ENCODE peak calls at places on chromosome 15, in ten cellular contexts. Y is HCT116, Q is neuronal stem cell, X is mesendoderm, J is H1, B is HepG2, Z is mammary epithelial cell, D is GM23248, U is neural progenitor cell, V is IMR-90. P is an unnamed sample.

GRCh38 chr15:61049934-61050333 is 179.2 kb downstream of the RORA start:
- DNase-seq in X (no peak), U (no peak), V (peak; percentile 91), J (no peak), Z (no peak), B (peak; percentile 24), Q (no peak), Y (no peak), D (no peak), P (peak; percentile 69)

GRCh38 chr15:94206463-94207167 is 24.7 kb upstream of the MCTP2 start:
- DNase-seq in Z (peak; percentile 94), Y (no peak), V (peak; percentile 89), J (no peak), Q (no peak), B (no peak), D (peak; percentile 38), U (no peak), X (no peak), P (peak; percentile 14)

GRCh38 chr15:31214864-31215489 is 111.7 kb upstream of the KLF13 start:
- DNase-seq in V (no peak), J (no peak), Y (no peak), Z (peak; percentile 65), Q (no peak), D (peak; percentile 85), U (no peak), X (no peak), B (no peak), P (peak; percentile 80)

GRCh38 chr15:28093761-28094535 is 5.2 kb downstream of the OCA2 start:
- DNase-seq in V (no peak), Y (no peak), D (no peak), B (no peak), J (no peak), Z (no peak), X (peak; percentile 37), U (no peak), Q (no peak), P (no peak)

GRCh38 chr15:39594056-39594763 is 13.3 kb downstream of the THBS1 start:
- DNase-seq in J (no peak), B (no peak), Z (peak; percentile 24), X (no peak), U (no peak), D (peak; percentile 41), V (peak; percentile 34), Q (no peak), Y (no peak), P (peak; percentile 16)

GRCh38 chr15:48703544-48703943 is 58.0 kb upstream of the FBN1 start:
- DNase-seq in Z (no peak), J (no peak), D (peak; percentile 75), U (no peak), Y (no peak), Q (no peak), B (no peak), V (peak; percentile 65), X (no peak), P (peak; percentile 66)

GRCh38 chr15:68298882-68299381 is 21.4 kb downstream of the FEM1B start:
- DNase-seq in D (peak; percentile 74), Z (no peak), B (no peak), Q (no peak), J (no peak), Y (no peak), X (no peak), U (no peak), V (no peak), P (peak; percentile 44)

GRCh38 chr15:74618841-74619596 is 3.4 kb downstream of the CLK3 start:
- DNase-seq in Z (peak; percentile 5), V (no peak), Y (no peak), U (no peak), B (peak; percentile 59), X (no peak), Q (no peak), D (no peak), J (no peak), P (no peak)

GRCh38 chr15:100041380-100041779 is 300.4 kb downstream of the ADAMTS17 start:
- DNase-seq in B (no peak), U (no peak), Z (no peak), Q (no peak), J (no peak), X (no peak), D (no peak), V (no peak), Y (no peak), P (no peak)

GRCh38 chr15:70892002-70892911 is at the start of the genes LRRC49 and THAP10:
- DNase-seq in V (peak; percentile 98), Z (peak; percentile 97), X (peak; percentile 95), D (peak; percentile 96), J (peak; percentile 88), Y (peak; percentile 88), B (peak; percentile 91), Q (peak; percentile 92), U (peak; percentile 94), P (peak; percentile 94)

GRCh38 chr15:28989896-28990295 is 104.1 kb downstream of the APBA2 start:
- DNase-seq in U (no peak), Q (no peak), Z (no peak), X (no peak), J (no peak), B (no peak), D (no peak), Y (no peak), V (no peak), P (no peak)

DNA sequence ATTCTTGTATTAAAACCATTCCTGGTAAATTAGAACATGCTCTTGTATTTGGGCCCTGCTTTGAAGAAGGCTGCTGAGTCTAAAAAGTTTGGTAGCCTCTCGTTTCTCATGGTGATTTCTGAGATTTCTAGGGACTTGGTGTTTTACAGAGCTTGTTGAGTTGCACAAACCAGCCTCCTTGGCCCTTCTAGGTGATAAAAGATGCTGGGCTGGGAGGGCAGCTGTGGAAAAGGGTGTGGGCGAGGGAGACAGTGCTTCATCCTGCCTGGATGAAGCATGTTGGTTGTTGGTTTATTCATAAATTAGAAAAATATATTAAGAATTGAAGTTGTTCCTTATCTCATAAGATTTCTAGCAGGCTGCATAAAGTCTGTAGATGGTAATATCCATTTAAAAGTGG is 151.7 kb downstream of the IGF1R start:
- DNase-seq in V (no peak), Y (no peak), Z (no peak), D (peak; percentile 30), B (no peak), X (peak; percentile 41), Q (no peak), J (no peak), U (no peak), P (peak; percentile 35)
- H3K4me1 ChIP-seq in V (peaks cover 26% of the 10 kb centered on the region), Y (peaks cover 55% of the 10 kb centered on the region), Z (peaks cover 42% of the 10 kb centered on the region), D (peaks cover 27% of the 10 kb centered on the region), B (peaks cover 54% of the 10 kb centered on the region), X (peaks cover 31% of the 10 kb centered on the region), Q (peaks cover 38% of the 10 kb centered on the region), J (peaks cover 43% of the 10 kb centered on the region), U (peaks cover 39% of the 10 kb centered on the region), P (peaks cover 25% of the 10 kb centered on the region)

DNA sequence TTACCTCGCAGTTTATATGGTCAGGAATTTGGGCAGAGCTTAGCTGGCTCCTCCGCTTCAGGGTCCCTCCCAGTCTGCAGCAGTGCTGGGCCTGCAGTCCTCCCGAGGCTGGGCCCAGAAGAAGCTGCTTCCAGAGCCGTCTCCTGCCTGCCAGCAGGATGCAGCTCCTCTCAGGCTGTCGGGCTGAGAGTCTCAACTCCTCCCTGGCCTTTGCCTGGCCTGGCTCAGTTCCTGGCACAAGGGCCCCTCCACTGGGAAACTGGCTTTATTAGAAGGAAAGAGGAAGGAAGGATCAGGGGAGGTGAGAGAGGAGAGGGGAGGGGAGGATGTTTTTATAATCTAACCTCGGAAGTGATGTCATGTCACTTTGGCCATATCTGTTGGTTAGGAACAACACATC is 72.8 kb downstream of the GABRG3 start:
- DNase-seq in Y (no peak), X (no peak), V (no peak), D (no peak), J (no peak), U (no peak), Q (no peak), Z (no peak), B (no peak), P (no peak)
- H3K9ac ChIP-seq in Y (no peak overlapping the region), X (no peak overlapping the region), V (no peak overlapping the region), D (no peak overlapping the region), J (no peak overlapping the region), U (no peak overlapping the region), Q (no peak overlapping the region), Z (no peak overlapping the region), B (no peak overlapping the region), P (no peak overlapping the region)

GRCh38 chr15:92884813-92885461 is 15.2 kb upstream of the CHD2 start:
- DNase-seq in X (no peak), D (peak; percentile 59), Y (no peak), U (no peak), B (no peak), V (peak; percentile 28), Z (peak; percentile 43), J (no peak), Q (no peak), P (no peak)

GRCh38 chr15:92887869-92888268 is 12.3 kb upstream of the CHD2 start:
- DNase-seq in J (no peak), D (no peak), U (no peak), Q (no peak), X (no peak), B (no peak), V (no peak), Y (no peak), Z (no peak), P (no peak)

GRCh38 chr15:92886229-92886628 is 13.9 kb upstream of the CHD2 start:
- DNase-seq in Y (no peak), X (no peak), B (no peak), D (peak; percentile 21), J (no peak), U (no peak), Q (no peak), V (no peak), Z (peak; percentile 33), P (no peak)

GRCh38 chr15:92884459-92884812 is 15.7 kb upstream of the CHD2 start:
- DNase-seq in J (no peak), X (no peak), D (peak; percentile 25), B (no peak), Q (no peak), V (no peak), Z (no peak), U (no peak), Y (no peak), P (no peak)

GRCh38 chr15:92886815-92887214 is 13.3 kb upstream of the CHD2 start:
- DNase-seq in V (no peak), Y (no peak), X (no peak), J (no peak), B (no peak), Z (no peak), Q (no peak), D (no peak), U (no peak), P (no peak)
- H3K4me3 ChIP-seq in V (no peak overlapping the region), Y (no peak overlapping the region), X (no peak overlapping the region), J (no peak overlapping the region), B (peak overlapping the region; percentile 99), Z (peak overlapping the region; percentile 95), Q (no peak overlapping the region), D (peak overlapping the region; percentile 87), U (peak overlapping the region; percentile 94), P (peak overlapping the region; percentile 95)

DNA sequence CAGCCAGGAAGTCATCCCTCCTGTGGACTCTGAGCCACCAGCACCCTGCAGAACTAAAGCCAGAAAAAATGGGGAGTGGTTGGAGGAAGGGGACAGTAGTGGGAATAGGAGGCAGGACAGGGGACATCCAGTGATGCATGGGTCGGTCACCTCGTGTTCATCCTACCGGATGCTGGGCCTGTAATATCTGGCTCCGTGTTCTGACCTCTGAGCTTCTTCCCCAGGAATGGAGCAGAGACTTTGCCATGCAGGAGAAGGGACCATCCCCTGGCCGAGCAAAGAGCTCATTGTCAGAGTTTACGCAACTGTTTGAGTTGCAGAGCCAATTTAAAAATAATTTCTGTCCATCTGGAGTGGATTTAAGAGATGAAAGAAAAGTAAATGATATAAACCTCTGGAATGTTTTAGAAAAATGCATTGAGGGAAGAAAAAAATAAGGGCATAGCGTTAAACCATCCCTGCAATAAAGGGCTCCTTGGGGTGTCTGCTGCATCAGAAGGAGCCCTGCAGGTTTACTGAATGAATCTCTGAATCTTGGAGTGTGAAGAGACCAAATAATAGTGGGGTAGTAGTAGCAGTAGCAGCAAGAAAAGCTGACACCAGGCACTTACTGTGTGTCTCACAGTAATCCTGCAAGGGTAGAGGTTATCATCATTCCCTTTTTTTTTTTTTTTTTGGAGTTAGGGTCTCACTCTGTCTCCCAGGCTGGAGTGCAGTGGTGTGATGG is 70.9 kb downstream of the AAGAB start:
- DNase-seq in V (peak; percentile 78), X (no peak), J (no peak), B (peak; percentile 84), U (no peak), Q (no peak), Z (no peak), Y (no peak), D (peak; percentile 89), P (peak; percentile 92)
- H3K4me1 ChIP-seq in V (peaks cover 61% of the 10 kb centered on the region), X (peaks cover 6% of the 10 kb centered on the region), J (peaks cover 2% of the 10 kb centered on the region), B (peaks cover 36% of the 10 kb centered on the region), U (no peaks in the 10 kb centered on the region), Q (no peaks in the 10 kb centered on the region), Z (peaks cover 7% of the 10 kb centered on the region), Y (no peaks in the 10 kb centered on the region), D (peaks cover 62% of the 10 kb centered on the region), P (peaks cover 54% of the 10 kb centered on the region)